ENCODE peak calls at places on chromosome 3, in nine cellular contexts. C, E, Z, U, W, G, J, R and O are unnamed samples.

GRCh38 chr3:149371001-149371722 is 6.3 kb downstream of the TM4SF1 start:
- DNase-seq in E (peak), J (no peak), C (no peak), W (peak), Z (no peak), R (no peak), G (no peak), U (no peak), O (no peak)

GRCh38 chr3:147298511-147298982 is 107.8 kb downstream of the ZIC4 start:
- DNase-seq in W (peak), Z (peak), R (no peak), J (no peak), G (no peak), C (no peak), E (peak), U (no peak), O (no peak)

GRCh38 chr3:102745881-102746280 is 311.1 kb downstream of the ZPLD1 start:
- DNase-seq in R (no peak), J (no peak), E (peak), U (no peak), W (peak), C (no peak), G (no peak), Z (no peak), O (no peak)

GRCh38 chr3:189419022-189419421 is 212.2 kb upstream of the TP63 start:
- DNase-seq in G (no peak), J (peak), W (no peak), U (no peak), E (peak), R (no peak), C (no peak), Z (no peak), O (no peak)

GRCh38 chr3:196080517-196080841 is 1.4 kb downstream of the TFRC start:
- DNase-seq in J (no peak), Z (no peak), U (no peak), C (no peak), E (no peak), R (no peak), W (peak), G (no peak), O (no peak)

GRCh38 chr3:21718161-21718765 is 32.7 kb downstream of the ZNF385D start:
- DNase-seq in Z (peak), E (peak), U (no peak), C (no peak), W (peak), J (no peak), R (no peak), G (no peak), O (no peak)

GRCh38 chr3:109480014-109480413 is 142.7 kb upstream of the DPPA4 start:
- DNase-seq in G (no peak), E (no peak), R (no peak), J (no peak), U (no peak), C (no peak), W (no peak), Z (no peak), O (no peak)

GRCh38 chr3:189363856-189364255 is 192.1 kb downstream of the TPRG1 start:
- DNase-seq in G (no peak), R (no peak), E (peak), W (no peak), Z (no peak), U (no peak), J (no peak), C (no peak), O (no peak)

GRCh38 chr3:127915937-127916480 is 977 bp downstream of the KBTBD12 start:
- DNase-seq in W (no peak), C (no peak), E (no peak), U (no peak), Z (no peak), G (no peak), R (no peak), J (no peak), O (no peak)

GRCh38 chr3:10392906-10393461 is 72.1 kb upstream of the SEC13 start:
- DNase-seq in R (no peak), U (no peak), E (no peak), Z (no peak), J (no peak), W (no peak), C (no peak), G (no peak), O (no peak)

GRCh38 chr3:188832961-188833615 is 338.7 kb upstream of the TPRG1 start:
- DNase-seq in W (peak), E (peak), U (no peak), Z (no peak), J (no peak), R (no peak), C (peak), G (no peak), O (no peak)

GRCh38 chr3:166100710-166101109 is 263.5 kb upstream of the BCHE start:
- DNase-seq in J (no peak), W (peak), R (no peak), G (no peak), E (no peak), C (no peak), Z (no peak), U (no peak), O (no peak)

GRCh38 chr3:105907790-105908189 is 39.0 kb upstream of the CBLB start:
- DNase-seq in W (no peak), J (no peak), C (no peak), G (no peak), R (no peak), U (no peak), E (peak), Z (no peak), O (peak)

GRCh38 chr3:116618138-116618537 is 91.4 kb upstream of the TUSC7 start:
- DNase-seq in Z (no peak), C (no peak), R (no peak), W (peak), J (no peak), U (no peak), G (no peak), E (no peak), O (no peak)

GRCh38 chr3:103295974-103296570 is 861.3 kb downstream of the ZPLD1 start:
- DNase-seq in C (no peak), R (no peak), Z (no peak), G (no peak), J (no peak), E (peak), U (no peak), W (peak), O (no peak)

GRCh38 chr3:36900474-36901443 is 44.1 kb downstream of the TRANK1 start:
- DNase-seq in C (no peak), G (no peak), J (no peak), Z (no peak), R (no peak), E (no peak), W (no peak), U (no peak), O (no peak)

GRCh38 chr3:44106761-44107160 is 134.9 kb upstream of the TOPAZ1 start:
- DNase-seq in Z (no peak), C (no peak), W (peak), J (no peak), G (no peak), E (peak), R (no peak), U (no peak), O (no peak)

GRCh38 chr3:123344941-123345594 is 103.8 kb downstream of the ADCY5 start:
- DNase-seq in R (no peak), W (no peak), J (no peak), C (no peak), U (no peak), G (no peak), E (no peak), Z (no peak), O (no peak)

GRCh38 chr3:177336841-177337430 is 139.7 kb upstream of the TBL1XR1 start:
- DNase-seq in C (no peak), J (no peak), E (peak), Z (no peak), U (no peak), R (no peak), W (no peak), G (no peak), O (no peak)

GRCh38 chr3:182567666-182568065 is 225.6 kb upstream of the ATP11B start:
- DNase-seq in C (no peak), U (peak), R (no peak), Z (no peak), G (no peak), J (no peak), W (no peak), E (no peak), O (no peak)

GRCh38 chr3:64266065-64266874 is 41.0 kb upstream of the PRICKLE2 start:
- DNase-seq in U (no peak), C (no peak), R (no peak), W (peak), Z (peak), J (no peak), G (no peak), E (peak), O (peak)

GRCh38 chr3:40690696-40691597 is 166.2 kb downstream of the ZNF621 start:
- DNase-seq in R (no peak), C (peak), J (no peak), W (no peak), Z (no peak), U (no peak), E (no peak), G (peak), O (peak)

GRCh38 chr3:192514754-192515660 is 212.3 kb downstream of the FGF12 start:
- DNase-seq in C (no peak), Z (no peak), W (peak), G (no peak), E (no peak), R (peak), U (peak), J (peak), O (peak)

GRCh38 chr3:194871864-194872668 is 186.4 kb downstream of the FAM43A start:
- DNase-seq in C (no peak), U (no peak), W (peak), J (no peak), E (peak), Z (peak), R (no peak), G (peak), O (no peak)

GRCh38 chr3:58025824-58026579 is 17.8 kb downstream of the FLNB start:
- DNase-seq in G (no peak), J (no peak), U (no peak), Z (no peak), R (no peak), E (no peak), W (peak), C (no peak), O (peak)

GRCh38 chr3:108089544-108089943 is 1.3 kb downstream of the CD47 start:
- DNase-seq in R (no peak), Z (no peak), U (no peak), W (no peak), J (no peak), G (no peak), E (peak), C (no peak), O (no peak)

GRCh38 chr3:33023176-33024136 is 72.0 kb downstream of the CCR4 start:
- DNase-seq in C (no peak), J (no peak), R (no peak), Z (no peak), G (no peak), W (no peak), E (no peak), U (no peak), O (no peak)

GRCh38 chr3:179233043-179233442 is 17.9 kb downstream of the KCNMB3 start:
- DNase-seq in G (no peak), C (no peak), R (no peak), W (no peak), U (no peak), Z (no peak), E (no peak), J (no peak), O (no peak)

GRCh38 chr3:63763156-63763555 is 55.9 kb upstream of the C3orf49 start:
- DNase-seq in J (no peak), Z (peak), C (no peak), W (peak), R (no peak), E (no peak), U (no peak), G (no peak), O (no peak)

GRCh38 chr3:33063651-33064051 is 33.3 kb downstream of the GLB1 start:
- DNase-seq in C (no peak), R (no peak), Z (peak), U (no peak), G (no peak), W (no peak), E (no peak), J (no peak), O (no peak)

GRCh38 chr3:64408770-64409169 is 183.5 kb upstream of the PRICKLE2 start:
- DNase-seq in Z (no peak), U (no peak), J (no peak), G (no peak), E (peak), W (peak), R (no peak), C (no peak), O (no peak)

GRCh38 chr3:13574798-13575451 is 26.0 kb downstream of the FBLN2 start:
- DNase-seq in Z (no peak), U (no peak), W (no peak), E (no peak), G (no peak), C (no peak), J (no peak), R (no peak), O (no peak)

GRCh38 chr3:4835616-4836043 is 143.6 kb upstream of the BHLHE40 start:
- DNase-seq in U (no peak), E (no peak), R (no peak), Z (no peak), J (no peak), C (no peak), G (no peak), W (peak), O (no peak)

GRCh38 chr3:62557983-62558382 is 184.6 kb upstream of the FEZF2 start:
- DNase-seq in Z (no peak), E (no peak), R (no peak), J (no peak), C (no peak), U (no peak), G (no peak), W (no peak), O (no peak)

GRCh38 chr3:62556121-62556520 is 182.8 kb upstream of the FEZF2 start:
- DNase-seq in R (no peak), J (no peak), C (no peak), G (no peak), U (peak), E (no peak), W (no peak), Z (no peak), O (no peak)

GRCh38 chr3:62557450-62557849 is 184.1 kb upstream of the FEZF2 start:
- DNase-seq in W (no peak), Z (no peak), U (no peak), R (no peak), C (no peak), G (no peak), E (no peak), J (no peak), O (no peak)

GRCh38 chr3:62559831-62560445 is 186.6 kb upstream of the FEZF2 start:
- DNase-seq in Z (peak), U (no peak), J (no peak), W (peak), R (no peak), E (peak), C (no peak), G (no peak), O (no peak)

GRCh38 chr3:62558549-62559112 is 185.3 kb upstream of the FEZF2 start:
- DNase-seq in Z (no peak), J (peak), G (no peak), W (peak), U (peak), C (no peak), R (no peak), E (peak), O (peak)
- TF ChIP-seq CTCF in Z (peak), J (peak), G (no peak), W (peak), U (peak), C (no peak), R (peak), E (peak), O (no peak)

GRCh38 chr3:197801801-197802504 is 10.9 kb downstream of the LRCH3 start:
- DNase-seq in J (no peak), E (peak), G (no peak), R (no peak), C (peak), W (peak), Z (peak), U (no peak), O (no peak)
- TF ChIP-seq CTCF in J (no peak), E (peak), G (no peak), R (no peak), C (no peak), W (peak), Z (peak), U (peak), O (no peak)

GRCh38 chr3:52387481-52387880 is 57.4 kb downstream of the SEMA3G start:
- DNase-seq in J (no peak), G (no peak), E (no peak), U (no peak), R (no peak), W (no peak), C (no peak), Z (no peak), O (no peak)

GRCh38 chr3:52385157-52385556 is 59.7 kb downstream of the SEMA3G start:
- DNase-seq in G (no peak), E (peak), R (peak), W (peak), C (no peak), U (peak), Z (no peak), J (peak), O (no peak)

GRCh38 chr3:52391096-52391495 is 53.8 kb downstream of the SEMA3G start:
- DNase-seq in Z (no peak), E (no peak), C (no peak), G (no peak), J (no peak), U (no peak), W (no peak), R (no peak), O (no peak)

GRCh38 chr3:52388933-52389332 is 56.0 kb downstream of the SEMA3G start:
- DNase-seq in W (peak), R (no peak), C (no peak), G (no peak), E (no peak), U (no peak), Z (no peak), J (no peak), O (no peak)

GRCh38 chr3:52388348-52388821 is 56.5 kb downstream of the SEMA3G start:
- DNase-seq in C (no peak), Z (no peak), R (no peak), E (no peak), G (no peak), U (peak), W (no peak), J (no peak), O (no peak)
- TF ChIP-seq CTCF in C (no peak), Z (no peak), R (no peak), E (no peak), G (no peak), U (peak), W (no peak), J (peak), O (no peak)

GRCh38 chr3:59970384-59970783 is 920.6 kb upstream of the CFAP20DC start:
- DNase-seq in E (no peak), J (no peak), C (no peak), U (no peak), Z (no peak), W (no peak), G (no peak), R (no peak), O (no peak)

GRCh38 chr3:59970796-59971195 is 921.0 kb upstream of the CFAP20DC start:
- DNase-seq in R (no peak), W (no peak), U (no peak), Z (no peak), J (no peak), G (no peak), E (no peak), C (no peak), O (no peak)

DNA sequence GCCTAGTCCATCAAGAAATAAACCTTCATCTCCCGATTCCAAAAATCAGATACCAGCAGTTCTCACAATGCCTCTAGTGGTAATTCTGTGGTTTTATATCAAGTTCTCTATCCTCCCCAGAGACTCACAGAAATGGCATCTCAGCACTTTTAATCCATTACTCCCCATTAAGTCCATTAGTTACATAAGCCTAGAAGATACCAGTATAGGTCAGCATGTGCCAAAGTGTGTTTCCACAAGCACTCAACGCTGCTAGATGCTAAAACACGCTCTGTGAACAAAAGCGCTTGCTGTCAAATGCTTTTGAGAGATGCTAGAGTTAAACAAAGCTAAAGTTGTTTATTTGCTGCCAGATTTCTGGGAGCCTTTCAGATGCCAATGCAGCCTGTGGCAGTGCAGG is 918.7 kb upstream of the CFAP20DC start:
- DNase-seq in Z (no peak), J (no peak), E (no peak), G (no peak), W (no peak), C (no peak), R (no peak), U (no peak), O (peak)
- TF ChIP-seq CTCF in Z (no peak), J (no peak), E (no peak), G (no peak), W (no peak), C (no peak), R (no peak), U (peak), O (no peak)

GRCh38 chr3:50154840-50155490 is at the start of gene SEMA3F:
- DNase-seq in R (peak), E (peak), C (peak), Z (no peak), U (peak), G (no peak), W (peak), J (peak), O (peak)
- TF ChIP-seq CTCF in R (peak), E (no peak), C (no peak), Z (no peak), U (peak), G (no peak), W (no peak), J (no peak), O (no peak)

GRCh38 chr3:81363816-81364215 is 397.6 kb downstream of the GBE1 start:
- DNase-seq in U (no peak), Z (no peak), C (no peak), W (peak), G (no peak), R (no peak), E (no peak), J (no peak), O (no peak)
- TF ChIP-seq CTCF in U (no peak), Z (no peak), C (no peak), W (no peak), G (no peak), R (no peak), E (no peak), J (no peak), O (no peak)